ENCODE peak calls at places on chromosomes 3 and 15, in eight cellular contexts. One of them, this sample, is unnamed.

GRCh38 chr3:29347412-29347811 is 66.5 kb downstream of the RBMS3 start:
- DNase-seq in A673: peak
- DNase-seq in fibroblast of villous mesenchyme: no peak
- DNase-seq in CD4-positive, CD25-positive, alpha-beta regulatory T cell: no peak
- DNase-seq in CD4-positive, alpha-beta memory T cell: no peak
- DNase-seq in cardiac muscle cell: no peak
- DNase-seq in astrocyte of the cerebellum: no peak
- DNase-seq in mammary epithelial cell: no peak
- DNase-seq in this sample: no peak

GRCh38 chr3:17179381-17180205 is 294.8 kb downstream of the PLCL2 start:
- DNase-seq in A673: peak
- DNase-seq in fibroblast of villous mesenchyme: no peak
- DNase-seq in CD4-positive, CD25-positive, alpha-beta regulatory T cell: peak
- DNase-seq in CD4-positive, alpha-beta memory T cell: peak
- DNase-seq in cardiac muscle cell: peak
- DNase-seq in astrocyte of the cerebellum: no peak
- DNase-seq in mammary epithelial cell: no peak
- DNase-seq in this sample: peak

GRCh38 chr15:62071711-62072308 is 5.0 kb downstream of the C2CD4A start:
- DNase-seq in A673: peak
- DNase-seq in fibroblast of villous mesenchyme: peak
- DNase-seq in CD4-positive, CD25-positive, alpha-beta regulatory T cell: peak
- DNase-seq in CD4-positive, alpha-beta memory T cell: peak
- DNase-seq in cardiac muscle cell: peak
- DNase-seq in astrocyte of the cerebellum: no peak
- DNase-seq in mammary epithelial cell: peak
- DNase-seq in this sample: peak

GRCh38 chr15:66766282-66767228 is 64.5 kb downstream of the SMAD6 start:
- DNase-seq in A673: no peak
- DNase-seq in fibroblast of villous mesenchyme: no peak
- DNase-seq in CD4-positive, CD25-positive, alpha-beta regulatory T cell: no peak
- DNase-seq in CD4-positive, alpha-beta memory T cell: no peak
- DNase-seq in cardiac muscle cell: peak
- DNase-seq in astrocyte of the cerebellum: no peak
- DNase-seq in mammary epithelial cell: peak
- DNase-seq in this sample: peak

GRCh38 chr15:28885289-28885629 is 515 bp upstream of the APBA2 start:
- DNase-seq in A673: no peak
- DNase-seq in fibroblast of villous mesenchyme: no peak
- DNase-seq in CD4-positive, CD25-positive, alpha-beta regulatory T cell: no peak
- DNase-seq in CD4-positive, alpha-beta memory T cell: no peak
- DNase-seq in cardiac muscle cell: peak
- DNase-seq in astrocyte of the cerebellum: no peak
- DNase-seq in mammary epithelial cell: no peak
- DNase-seq in this sample: no peak

GRCh38 chr3:112136959-112137693 is 4.1 kb upstream of the GCSAM start:
- DNase-seq in A673: peak
- DNase-seq in fibroblast of villous mesenchyme: peak
- DNase-seq in CD4-positive, CD25-positive, alpha-beta regulatory T cell: peak
- DNase-seq in CD4-positive, alpha-beta memory T cell: peak
- DNase-seq in cardiac muscle cell: peak
- DNase-seq in astrocyte of the cerebellum: peak
- DNase-seq in mammary epithelial cell: peak
- DNase-seq in this sample: peak

GRCh38 chr3:49966233-49966942 is 26.4 kb downstream of the RBM6 start:
- DNase-seq in A673: no peak
- DNase-seq in fibroblast of villous mesenchyme: no peak
- DNase-seq in CD4-positive, CD25-positive, alpha-beta regulatory T cell: no peak
- DNase-seq in CD4-positive, alpha-beta memory T cell: no peak
- DNase-seq in cardiac muscle cell: no peak
- DNase-seq in astrocyte of the cerebellum: no peak
- DNase-seq in mammary epithelial cell: peak
- DNase-seq in this sample: peak

GRCh38 chr3:102533784-102534183 is 99.0 kb downstream of the ZPLD1 start:
- DNase-seq in A673: no peak
- DNase-seq in fibroblast of villous mesenchyme: no peak
- DNase-seq in CD4-positive, CD25-positive, alpha-beta regulatory T cell: no peak
- DNase-seq in CD4-positive, alpha-beta memory T cell: no peak
- DNase-seq in cardiac muscle cell: no peak
- DNase-seq in astrocyte of the cerebellum: no peak
- DNase-seq in mammary epithelial cell: no peak
- DNase-seq in this sample: no peak

GRCh38 chr15:27396997-27397396 is 426.0 kb downstream of the GABRG3 start:
- DNase-seq in A673: no peak
- DNase-seq in fibroblast of villous mesenchyme: no peak
- DNase-seq in CD4-positive, CD25-positive, alpha-beta regulatory T cell: no peak
- DNase-seq in CD4-positive, alpha-beta memory T cell: no peak
- DNase-seq in cardiac muscle cell: no peak
- DNase-seq in astrocyte of the cerebellum: no peak
- DNase-seq in mammary epithelial cell: no peak
- DNase-seq in this sample: no peak

GRCh38 chr3:124032351-124032880 is 40.5 kb upstream of the ROPN1 start:
- DNase-seq in A673: peak
- DNase-seq in fibroblast of villous mesenchyme: peak
- DNase-seq in CD4-positive, CD25-positive, alpha-beta regulatory T cell: no peak
- DNase-seq in CD4-positive, alpha-beta memory T cell: no peak
- DNase-seq in cardiac muscle cell: peak
- DNase-seq in astrocyte of the cerebellum: no peak
- DNase-seq in mammary epithelial cell: no peak
- DNase-seq in this sample: peak

GRCh38 chr3:46509661-46510187 is 11.9 kb downstream of the RTP3 start:
- DNase-seq in A673: no peak
- DNase-seq in fibroblast of villous mesenchyme: no peak
- DNase-seq in CD4-positive, CD25-positive, alpha-beta regulatory T cell: no peak
- DNase-seq in CD4-positive, alpha-beta memory T cell: no peak
- DNase-seq in cardiac muscle cell: no peak
- DNase-seq in astrocyte of the cerebellum: no peak
- DNase-seq in mammary epithelial cell: no peak
- DNase-seq in this sample: no peak

GRCh38 chr3:152314677-152315353 is 46.1 kb downstream of the MBNL1 start:
- DNase-seq in A673: no peak
- DNase-seq in fibroblast of villous mesenchyme: peak
- DNase-seq in CD4-positive, CD25-positive, alpha-beta regulatory T cell: no peak
- DNase-seq in CD4-positive, alpha-beta memory T cell: no peak
- DNase-seq in cardiac muscle cell: peak
- DNase-seq in astrocyte of the cerebellum: no peak
- DNase-seq in mammary epithelial cell: no peak
- DNase-seq in this sample: no peak

GRCh38 chr3:38029400-38030125 is at the start of gene PLCD1:
- DNase-seq in A673: no peak
- DNase-seq in fibroblast of villous mesenchyme: peak
- DNase-seq in CD4-positive, CD25-positive, alpha-beta regulatory T cell: peak
- DNase-seq in CD4-positive, alpha-beta memory T cell: peak
- DNase-seq in cardiac muscle cell: peak
- DNase-seq in astrocyte of the cerebellum: no peak
- DNase-seq in mammary epithelial cell: peak
- DNase-seq in this sample: peak

GRCh38 chr3:149936812-149937230 is 33.9 kb downstream of the PFN2 start:
- DNase-seq in A673: peak
- DNase-seq in fibroblast of villous mesenchyme: peak
- DNase-seq in CD4-positive, CD25-positive, alpha-beta regulatory T cell: peak
- DNase-seq in CD4-positive, alpha-beta memory T cell: peak
- DNase-seq in cardiac muscle cell: peak
- DNase-seq in astrocyte of the cerebellum: peak
- DNase-seq in mammary epithelial cell: peak
- DNase-seq in this sample: peak

DNA sequence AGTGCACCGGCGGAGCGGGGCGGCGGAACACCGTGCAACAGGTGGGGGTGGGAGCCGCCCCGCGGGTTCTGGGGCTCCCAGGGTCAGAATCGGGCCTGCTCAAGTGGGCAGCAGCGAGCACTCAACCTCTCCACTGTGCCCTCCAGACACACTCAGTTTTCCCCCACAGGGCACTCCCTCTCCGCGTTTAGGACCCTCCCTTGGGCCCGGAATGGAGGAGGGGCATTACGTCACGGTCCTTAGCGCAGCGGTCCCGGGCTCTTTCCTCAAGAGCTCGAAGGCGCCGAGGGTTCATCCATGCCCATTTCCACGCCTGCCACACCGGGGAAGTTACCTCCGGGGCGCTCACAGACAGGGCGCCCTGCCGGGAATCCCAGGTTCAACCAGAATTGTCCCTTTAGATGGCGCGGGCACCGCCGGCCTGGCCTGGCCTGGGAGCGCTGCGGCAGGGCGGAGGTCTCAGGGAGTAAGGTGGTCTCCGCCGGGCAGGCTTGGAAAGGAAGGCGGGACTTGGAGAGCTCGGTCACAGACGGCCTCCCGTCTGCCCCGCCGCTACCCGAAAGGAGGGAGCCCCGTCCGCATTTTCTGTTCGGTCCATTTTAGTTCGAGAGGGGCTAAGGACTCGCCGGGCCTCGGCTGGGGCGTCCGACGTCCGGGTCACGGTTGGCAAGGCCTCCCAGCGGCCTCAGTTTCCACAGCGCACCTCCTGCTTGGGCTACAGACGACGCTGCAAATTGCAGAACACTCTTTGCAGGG is 5.1 kb downstream of the RNU6-1 start:
- DNase-seq in A673: no peak
- DNase-seq in fibroblast of villous mesenchyme: no peak
- DNase-seq in CD4-positive, CD25-positive, alpha-beta regulatory T cell: peak
- DNase-seq in CD4-positive, alpha-beta memory T cell: peak
- DNase-seq in cardiac muscle cell: no peak
- DNase-seq in astrocyte of the cerebellum: no peak
- DNase-seq in mammary epithelial cell: no peak
- DNase-seq in this sample: no peak
- H3K4me3 ChIP-seq in A673: peak
- H3K4me3 ChIP-seq in fibroblast of villous mesenchyme: no peak
- H3K4me3 ChIP-seq in CD4-positive, CD25-positive, alpha-beta regulatory T cell: peak
- H3K4me3 ChIP-seq in CD4-positive, alpha-beta memory T cell: peak
- H3K4me3 ChIP-seq in cardiac muscle cell: peak
- H3K4me3 ChIP-seq in astrocyte of the cerebellum: peak
- H3K4me3 ChIP-seq in mammary epithelial cell: peak
- H3K4me3 ChIP-seq in this sample: peak

DNA sequence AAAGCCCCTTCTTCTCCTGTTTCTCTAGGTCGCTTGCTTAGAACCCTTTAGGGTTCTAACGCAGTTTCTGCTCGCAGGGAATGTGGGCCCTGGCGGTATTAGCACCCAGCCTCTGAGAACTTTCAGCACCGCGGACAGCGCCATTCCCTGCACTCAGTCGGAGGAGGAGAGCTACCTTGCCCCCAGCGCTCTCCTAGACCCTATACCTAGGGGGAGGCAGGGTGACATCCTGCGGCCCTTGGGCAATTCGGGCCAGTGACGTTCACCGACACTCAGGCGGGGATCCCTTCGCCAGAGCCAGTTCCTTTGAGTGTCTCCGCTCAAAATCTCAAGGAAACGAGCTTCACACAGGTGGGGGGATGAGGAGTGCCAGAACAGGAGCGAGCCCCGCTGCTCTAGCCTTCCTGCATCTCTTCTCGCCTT is 1.3 kb downstream of the SLC7A14 start:
- DNase-seq in A673: peak
- DNase-seq in fibroblast of villous mesenchyme: peak
- DNase-seq in CD4-positive, CD25-positive, alpha-beta regulatory T cell: peak
- DNase-seq in CD4-positive, alpha-beta memory T cell: peak
- DNase-seq in cardiac muscle cell: peak
- DNase-seq in astrocyte of the cerebellum: peak
- DNase-seq in mammary epithelial cell: peak
- DNase-seq in this sample: peak
- H3K4me3 ChIP-seq in A673: no peak
- H3K4me3 ChIP-seq in fibroblast of villous mesenchyme: no peak
- H3K4me3 ChIP-seq in CD4-positive, CD25-positive, alpha-beta regulatory T cell: no peak
- H3K4me3 ChIP-seq in CD4-positive, alpha-beta memory T cell: no peak
- H3K4me3 ChIP-seq in cardiac muscle cell: no peak
- H3K4me3 ChIP-seq in astrocyte of the cerebellum: peak
- H3K4me3 ChIP-seq in mammary epithelial cell: no peak
- H3K4me3 ChIP-seq in this sample: no peak

DNA sequence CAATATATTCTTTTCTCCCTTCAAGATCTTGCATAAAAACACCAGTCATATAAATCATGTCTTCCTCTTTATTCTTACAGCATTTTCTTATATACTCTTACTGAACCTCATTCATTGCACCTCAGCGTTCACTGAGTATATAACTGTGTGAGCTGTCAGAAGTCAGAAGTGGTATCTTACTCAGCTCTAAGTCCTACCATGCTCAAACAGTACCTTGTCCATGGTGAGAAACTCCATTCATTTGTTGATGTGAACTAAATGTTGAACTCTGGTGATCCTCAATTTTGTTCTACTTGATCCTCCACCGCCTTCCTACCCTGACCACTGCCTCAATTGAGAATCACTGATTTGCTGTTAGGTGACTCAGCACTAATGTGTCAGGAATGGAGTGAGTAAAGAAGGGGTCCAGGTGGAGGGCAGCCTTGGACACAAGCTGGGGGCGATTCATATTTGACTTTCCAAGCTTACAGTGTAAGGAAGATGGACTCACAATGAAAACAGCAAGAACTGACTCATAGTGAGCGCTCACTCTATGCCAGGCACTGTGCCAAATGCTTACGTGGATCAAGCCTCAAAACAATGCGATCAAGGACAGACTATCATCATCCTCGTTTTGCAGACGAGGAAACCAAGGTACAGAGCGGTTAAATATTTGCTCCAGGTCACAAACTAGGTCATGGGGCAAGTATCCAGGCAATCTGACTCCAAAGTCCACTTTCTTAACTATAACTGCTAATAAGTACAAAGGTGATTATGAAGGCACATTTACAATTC is 13.5 kb upstream of the ZFYVE19 start:
- DNase-seq in A673: peak
- DNase-seq in fibroblast of villous mesenchyme: peak
- DNase-seq in CD4-positive, CD25-positive, alpha-beta regulatory T cell: no peak
- DNase-seq in CD4-positive, alpha-beta memory T cell: no peak
- DNase-seq in cardiac muscle cell: peak
- DNase-seq in astrocyte of the cerebellum: peak
- DNase-seq in mammary epithelial cell: peak
- DNase-seq in this sample: peak
- H3K4me3 ChIP-seq in A673: no peak
- H3K4me3 ChIP-seq in fibroblast of villous mesenchyme: no peak
- H3K4me3 ChIP-seq in CD4-positive, CD25-positive, alpha-beta regulatory T cell: no peak
- H3K4me3 ChIP-seq in CD4-positive, alpha-beta memory T cell: no peak
- H3K4me3 ChIP-seq in cardiac muscle cell: no peak
- H3K4me3 ChIP-seq in astrocyte of the cerebellum: no peak
- H3K4me3 ChIP-seq in mammary epithelial cell: no peak
- H3K4me3 ChIP-seq in this sample: no peak

DNA sequence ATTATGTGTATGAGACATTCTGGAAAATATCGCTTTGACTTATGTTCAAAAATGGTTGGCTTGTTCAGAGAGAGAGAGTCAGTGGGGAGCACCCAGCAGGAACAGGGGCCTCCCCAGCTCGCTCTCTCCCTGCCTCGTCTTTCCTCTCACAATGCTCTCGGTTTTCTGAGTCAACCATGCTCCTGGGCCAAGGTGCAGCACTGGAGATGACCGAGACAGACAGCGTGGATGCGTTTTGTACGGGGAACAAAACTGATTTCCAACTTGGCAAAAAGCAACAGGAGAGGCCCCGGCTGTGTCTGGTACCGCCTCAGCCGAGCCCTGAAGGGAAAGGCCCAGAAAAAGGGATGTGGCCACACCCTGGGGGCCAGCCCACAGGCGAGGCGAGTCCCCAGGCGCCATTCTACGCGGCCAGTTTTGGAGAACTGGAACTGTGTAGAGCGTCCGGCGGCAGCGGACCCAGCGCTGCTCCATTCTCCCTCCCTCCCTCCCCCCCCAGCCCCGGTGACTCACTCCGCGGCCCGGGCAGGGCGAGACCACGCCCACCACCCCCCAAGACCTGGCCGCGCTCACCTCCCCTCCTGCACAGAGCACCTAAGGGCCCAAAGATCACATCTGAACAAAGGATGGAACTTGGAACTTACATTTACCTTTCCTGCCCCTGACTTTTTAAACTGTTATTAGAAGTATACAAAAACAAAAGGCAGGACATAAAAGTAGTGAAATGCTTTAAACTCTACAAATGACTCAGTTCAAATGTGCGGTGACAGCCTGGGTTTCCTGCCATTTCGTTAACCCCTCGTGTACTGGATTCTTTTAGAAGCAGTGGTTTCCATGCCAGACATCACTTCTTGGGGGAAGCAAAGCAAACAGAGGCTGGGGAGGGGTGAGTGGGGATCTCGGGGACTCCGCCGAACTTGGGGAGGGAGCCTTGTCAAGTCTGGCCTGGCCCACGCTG is 12.7 kb downstream of the ATP10A start:
- DNase-seq in A673: peak
- DNase-seq in fibroblast of villous mesenchyme: peak
- DNase-seq in CD4-positive, CD25-positive, alpha-beta regulatory T cell: peak
- DNase-seq in CD4-positive, alpha-beta memory T cell: peak
- DNase-seq in cardiac muscle cell: peak
- DNase-seq in astrocyte of the cerebellum: peak
- DNase-seq in mammary epithelial cell: no peak
- DNase-seq in this sample: peak
- H3K4me3 ChIP-seq in A673: no peak
- H3K4me3 ChIP-seq in fibroblast of villous mesenchyme: peak
- H3K4me3 ChIP-seq in CD4-positive, CD25-positive, alpha-beta regulatory T cell: peak
- H3K4me3 ChIP-seq in CD4-positive, alpha-beta memory T cell: peak
- H3K4me3 ChIP-seq in cardiac muscle cell: peak
- H3K4me3 ChIP-seq in astrocyte of the cerebellum: peak
- H3K4me3 ChIP-seq in mammary epithelial cell: no peak
- H3K4me3 ChIP-seq in this sample: peak